ENCODE peak calls at places on chromosomes 6 and 20, in eight cellular contexts. G, H, S, B, E, A, Q and T are unnamed samples.

GRCh38 chr6:29746846-29747687 is 23.8 kb downstream of the HLA-F start:
- DNase-seq in A (no peak), Q (no peak), S (no peak), B (no peak), G (no peak), H (no peak), E (no peak), T (no peak)

GRCh38 chr20:46951405-46951804 is 56.8 kb downstream of the EYA2 start:
- DNase-seq in A (no peak), Q (no peak), H (no peak), B (no peak), G (no peak), S (no peak), E (no peak), T (no peak)

GRCh38 chr20:25062841-25063240 is 4.9 kb upstream of the ACSS1 start:
- DNase-seq in G (no peak), B (no peak), H (no peak), S (no peak), A (no peak), Q (no peak), E (no peak), T (no peak)

GRCh38 chr6:165685302-165685701 is 22.3 kb upstream of the PDE10A start:
- DNase-seq in B (no peak), H (no peak), G (no peak), Q (no peak), E (no peak), S (no peak), A (no peak), T (no peak)

GRCh38 chr6:54718541-54719023 is 128.0 kb upstream of the FAM83B start:
- DNase-seq in Q (no peak), E (no peak), G (no peak), A (no peak), B (no peak), H (no peak), S (no peak), T (no peak)

GRCh38 chr6:39792501-39793450 is 600 bp downstream of the DAAM2 start:
- DNase-seq in Q (no peak), H (no peak), E (no peak), A (no peak), G (no peak), S (no peak), B (no peak), T (no peak)

GRCh38 chr6:79450984-79451383 is 86.2 kb downstream of the LCA5 start:
- DNase-seq in Q (no peak), B (no peak), S (no peak), E (no peak), A (no peak), H (no peak), G (no peak), T (no peak)

GRCh38 chr6:149963212-149963461 is 606 bp upstream of the ULBP1 start:
- DNase-seq in S (no peak), B (peak; percentile 10), Q (peak; percentile 16), E (peak; percentile 65), G (no peak), H (no peak), A (peak; percentile 17), T (no peak)

GRCh38 chr6:37280162-37280895 is 22.4 kb upstream of the TMEM217 start:
- DNase-seq in B (no peak), A (no peak), S (no peak), E (peak; percentile 39), H (no peak), G (no peak), Q (no peak), T (no peak)

GRCh38 chr6:33949877-33950831 is 146.4 kb upstream of the MLN start:
- DNase-seq in Q (no peak), B (no peak), H (no peak), E (no peak), G (no peak), A (no peak), S (no peak), T (no peak)

GRCh38 chr20:62766716-62767115 is 29.6 kb upstream of the MRGBP start:
- DNase-seq in Q (no peak), G (no peak), H (no peak), E (peak; percentile 7), A (no peak), B (no peak), S (no peak), T (no peak)

GRCh38 chr6:189676-190075 is 102.6 kb upstream of the DUSP22 start:
- DNase-seq in S (no peak), Q (no peak), A (no peak), E (no peak), H (no peak), B (no peak), G (no peak), T (no peak)

GRCh38 chr6:136487746-136488145 is 62.5 kb downstream of the MAP7 start:
- DNase-seq in E (no peak), B (no peak), S (no peak), G (no peak), H (no peak), Q (no peak), A (no peak), T (no peak)